ENCODE peak calls at places on chromosome 17, in eight cellular contexts. Z is ascending aorta; H is naive thymus-derived CD4-positive, alpha-beta T cell; A is left lung; R is spleen; M is GM23338; Y is mammary epithelial cell; N is upper lobe of left lung. W is an unnamed sample. For H3K36me3, the result is how much of the 10 kb centered on the place peaks cover.

GRCh38 chr17:79388556-79389295 is 222.1 kb downstream of the RBFOX3 start:
- DNase-seq in H (no peak), R (peak), Z (no peak), A (no peak), N (peak), M (peak), Y (peak), W (peak)

GRCh38 chr17:78999947-79000395 is 9.6 kb downstream of the CANT1 start:
- DNase-seq in R (no peak), H (no peak), M (no peak), Z (no peak), N (no peak), A (no peak), Y (no peak), W (peak)

GRCh38 chr17:2749058-2749783 is at the start of gene CCDC92B:
- DNase-seq in M (peak), N (peak), Y (no peak), H (no peak), A (no peak), R (no peak), Z (no peak), W (no peak)

GRCh38 chr17:48307222-48307621 is 122.8 kb downstream of the SKAP1 start:
- DNase-seq in Z (no peak), M (no peak), H (no peak), N (no peak), A (no peak), Y (no peak), R (no peak), W (no peak)

GRCh38 chr17:6753006-6753445 is 2.8 kb upstream of the XAF1 start:
- DNase-seq in A (no peak), R (peak), Z (no peak), M (peak), N (no peak), H (no peak), Y (peak), W (no peak)

GRCh38 chr17:31678431-31678830 is 180.6 kb downstream of the COPRS start:
- DNase-seq in R (no peak), H (no peak), N (no peak), Y (no peak), Z (no peak), M (no peak), A (no peak), W (no peak)

GRCh38 chr17:8885968-8886674 is 18.6 kb upstream of the PIK3R6 start:
- DNase-seq in Y (no peak), R (peak), H (no peak), N (peak), A (no peak), Z (no peak), M (peak), W (no peak)

GRCh38 chr17:6708357-6708961 is 4.7 kb downstream of the SLC13A5 start:
- DNase-seq in A (no peak), M (no peak), H (no peak), Y (no peak), Z (no peak), R (no peak), N (no peak), W (no peak)

GRCh38 chr17:77481476-77482374 is 341.0 kb downstream of the SEC14L1 start:
- DNase-seq in Y (no peak), R (no peak), M (no peak), A (peak), H (no peak), Z (no peak), N (no peak), W (no peak)

DNA sequence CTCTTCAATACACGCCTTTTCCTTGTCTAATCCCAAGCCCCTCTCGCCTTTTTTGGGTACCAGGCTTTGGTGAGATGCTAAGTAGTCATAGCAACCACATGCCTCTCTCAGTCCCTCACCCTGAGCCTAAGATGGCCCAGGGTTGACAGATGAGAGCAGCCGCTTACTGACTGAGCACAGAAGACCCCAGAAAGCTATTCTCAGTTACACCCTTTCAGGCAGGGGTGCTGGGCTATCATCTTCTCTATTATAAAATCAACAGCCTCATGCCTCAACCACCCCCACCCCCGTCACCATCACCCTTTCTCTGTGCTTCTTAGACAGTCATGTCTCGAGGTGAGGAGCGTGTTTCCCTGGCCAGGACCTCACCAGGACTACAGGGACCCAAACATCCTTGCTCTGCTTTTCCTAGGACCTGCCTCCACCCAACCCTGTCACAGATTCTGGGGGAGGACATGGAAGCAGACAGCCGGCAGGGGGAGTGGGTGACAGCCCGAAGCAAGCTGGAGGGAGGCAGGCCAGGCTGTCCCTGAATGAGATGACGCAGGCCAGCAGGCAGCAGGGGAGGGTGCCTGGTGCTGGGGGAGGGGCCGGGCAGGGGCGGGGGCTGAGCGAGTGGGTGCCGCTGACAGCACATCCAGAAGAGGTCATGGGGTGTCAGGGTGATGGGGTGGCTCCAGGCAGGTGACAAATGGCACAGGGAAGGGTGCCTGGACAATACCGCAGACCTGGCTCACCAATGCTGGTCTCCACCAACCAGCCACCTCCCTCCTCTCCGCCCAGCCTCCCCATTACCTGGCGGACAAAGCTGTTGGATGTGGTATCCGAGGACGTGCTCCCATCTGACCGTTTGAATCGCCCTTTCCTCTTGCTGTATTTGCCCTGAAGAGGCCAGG is 3.1 kb downstream of the CACNB1 start:
- DNase-seq in R (no peak), N (peak), M (peak), H (no peak), A (no peak), Z (peak), Y (no peak), W (no peak)
- H3K27ac ChIP-seq in R (peak), N (peak), M (peak), H (no peak), A (peak), Z (peak), Y (no peak), W (no peak)

GRCh38 chr17:3805581-3805980 is 4.6 kb upstream of the ITGAE start:
- DNase-seq in H (no peak), M (no peak), Z (no peak), R (no peak), A (no peak), N (no peak), Y (no peak), W (no peak)

GRCh38 chr17:3812284-3812683 is 11.3 kb upstream of the ITGAE start:
- DNase-seq in N (no peak), A (no peak), M (no peak), Z (no peak), H (no peak), Y (no peak), R (no peak), W (no peak)

GRCh38 chr17:3809135-3809534 is 8.1 kb upstream of the ITGAE start:
- DNase-seq in Y (peak), Z (no peak), A (no peak), N (no peak), M (no peak), H (no peak), R (no peak), W (no peak)

GRCh38 chr17:3810019-3810418 is 9.0 kb upstream of the ITGAE start:
- DNase-seq in R (no peak), A (no peak), Y (no peak), Z (no peak), N (no peak), H (no peak), M (no peak), W (no peak)

GRCh38 chr17:3808701-3809100 is 7.7 kb upstream of the ITGAE start:
- DNase-seq in R (no peak), A (no peak), H (no peak), Y (peak), Z (no peak), M (no peak), N (no peak), W (no peak)
- H3K4me3 ChIP-seq in R (no peak), A (no peak), H (no peak), Y (no peak), Z (no peak), M (no peak), N (no peak), W (no peak)

DNA sequence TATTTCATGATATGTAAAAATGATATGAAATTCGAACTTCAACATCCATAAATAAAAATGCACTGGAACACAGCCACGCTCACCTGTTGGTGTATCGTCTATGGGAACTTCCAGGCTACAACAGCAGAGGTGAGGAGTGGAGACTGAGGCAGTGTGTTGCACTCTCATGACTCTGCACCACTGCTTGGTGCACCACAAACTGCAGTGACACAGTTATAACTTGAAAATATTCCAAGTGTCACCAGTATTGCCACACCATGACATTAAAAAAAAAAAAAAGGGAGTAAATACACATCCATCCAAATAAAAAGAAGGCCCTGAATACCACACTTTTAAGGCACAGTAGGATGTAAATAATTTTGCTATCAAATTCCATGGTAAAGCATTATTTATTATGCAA is 34.4 kb downstream of the GNA13 start:
- DNase-seq in M (no peak), Z (no peak), N (no peak), A (no peak), Y (no peak), H (no peak), R (no peak), W (no peak)
- H3K36me3 ChIP-seq in M (under half), Z (under half), N (under half), A (under half), Y (under half), H (under half), R (under half), W (under half)

GRCh38 chr17:28861393-28862203 is 6.8 kb downstream of the ERAL1 start:
- DNase-seq in H (no peak), Y (no peak), N (no peak), M (peak), R (no peak), A (peak), Z (no peak), W (no peak)
- H3K27ac ChIP-seq in H (no peak), Y (no peak), N (no peak), M (no peak), R (no peak), A (no peak), Z (no peak), W (no peak)

GRCh38 chr17:1182831-1183578 is 3.2 kb upstream of the ABR start:
- DNase-seq in N (no peak), Y (no peak), Z (no peak), M (no peak), H (no peak), A (no peak), R (no peak), W (no peak)
- H3K4me3 ChIP-seq in N (no peak), Y (no peak), Z (no peak), M (no peak), H (no peak), A (no peak), R (no peak), W (no peak)

GRCh38 chr17:5179003-5179402 is 12.7 kb downstream of the ZNF594 start:
- DNase-seq in A (no peak), Y (no peak), N (peak), M (no peak), H (no peak), R (no peak), Z (no peak), W (no peak)
- H3K36me3 ChIP-seq in A (under half), Y (under half), N (under half), M (under half), H (under half), R (under half), Z (under half), W (under half)

GRCh38 chr17:75646626-75646968 is 13.4 kb downstream of the SMIM5 start:
- DNase-seq in A (no peak), H (no peak), Z (no peak), N (no peak), Y (no peak), M (no peak), R (no peak), W (no peak)

GRCh38 chr17:75647921-75648320 is 14.7 kb downstream of the SMIM5 start:
- DNase-seq in H (no peak), Y (no peak), Z (no peak), A (no peak), M (no peak), R (no peak), N (peak), W (peak)

GRCh38 chr17:75647061-75647460 is 13.8 kb downstream of the SMIM5 start:
- DNase-seq in M (no peak), R (peak), N (peak), H (no peak), Z (no peak), A (no peak), Y (no peak), W (no peak)

GRCh38 chr17:75645501-75645888 is 12.3 kb downstream of the SMIM5 start:
- DNase-seq in R (peak), M (no peak), H (no peak), N (no peak), A (no peak), Y (peak), Z (peak), W (peak)

GRCh38 chr17:75645889-75646625 is 12.8 kb downstream of the SMIM5 start:
- DNase-seq in A (peak), R (peak), N (peak), M (no peak), H (no peak), Z (peak), Y (no peak), W (peak)
- H3K27ac ChIP-seq in A (peak), R (peak), N (peak), M (peak), H (no peak), Z (peak), Y (no peak), W (peak)

DNA sequence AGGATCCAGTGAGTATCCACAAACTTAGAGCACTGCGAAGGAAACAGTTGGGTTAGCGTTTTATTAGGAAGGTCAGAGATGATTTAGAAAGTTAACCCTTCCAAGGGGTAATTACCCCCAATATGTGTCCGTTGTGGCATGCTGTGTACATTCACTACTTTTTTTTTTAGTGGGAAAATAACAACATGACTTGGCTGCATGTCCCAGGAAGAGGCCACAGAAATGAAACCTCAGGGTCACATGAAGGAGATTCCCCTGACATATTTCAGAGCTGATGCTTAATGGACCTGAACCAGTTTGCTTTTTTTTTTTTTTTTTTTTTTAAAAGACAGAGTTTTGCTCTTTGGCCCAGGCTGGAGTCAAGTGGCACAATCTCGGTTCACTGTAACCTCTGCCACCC is 167.5 kb downstream of the PRKCA start:
- DNase-seq in Y (no peak), R (no peak), M (no peak), Z (no peak), N (no peak), A (no peak), H (no peak), W (no peak)
- H3K4me3 ChIP-seq in Y (no peak), R (no peak), M (no peak), Z (no peak), N (no peak), A (no peak), H (no peak), W (no peak)

GRCh38 chr17:5381542-5381941 is 37.9 kb downstream of the NUP88 start:
- DNase-seq in N (no peak), H (no peak), R (no peak), A (no peak), Z (no peak), Y (peak), M (no peak), W (no peak)
- H3K36me3 ChIP-seq in N (half or more), H (under half), R (half or more), A (under half), Z (half or more), Y (under half), M (half or more), W (under half)

W was measured in pancreas.